ENCODE peak calls at places on chromosomes 4 and X, in six cellular contexts. One of them, this sample, is unnamed.

GRCh38 chr4:13386405-13387107 is 97.6 kb downstream of the RAB28 start:
- DNase-seq in ovary: no peak
- DNase-seq in DND-41: no peak
- DNase-seq in left lung: no peak
- DNase-seq in endodermal cell: no peak
- DNase-seq in neural crest cell: no peak
- DNase-seq in this sample: no peak

GRCh38 chrX:56576721-56577120 is 13.3 kb downstream of the UBQLN2 start:
- DNase-seq in ovary: no peak
- DNase-seq in DND-41: no peak
- DNase-seq in left lung: no peak
- DNase-seq in endodermal cell: no peak
- DNase-seq in neural crest cell: no peak
- DNase-seq in this sample: no peak

GRCh38 chr4:169407217-169407845 is 136.6 kb upstream of the SH3RF1 start:
- DNase-seq in ovary: no peak
- DNase-seq in DND-41: no peak
- DNase-seq in left lung: no peak
- DNase-seq in endodermal cell: peak; percentile 46
- DNase-seq in neural crest cell: no peak
- DNase-seq in this sample: no peak

GRCh38 chrX:17939724-17940123 is 78.6 kb upstream of the RAI2 start:
- DNase-seq in ovary: no peak
- DNase-seq in DND-41: no peak
- DNase-seq in left lung: no peak
- DNase-seq in endodermal cell: peak; percentile 50
- DNase-seq in neural crest cell: no peak
- DNase-seq in this sample: peak; percentile 8

GRCh38 chr4:136864580-136865185 is 667.6 kb downstream of the PCDH18 start:
- DNase-seq in ovary: no peak
- DNase-seq in DND-41: peak; percentile 59
- DNase-seq in left lung: no peak
- DNase-seq in endodermal cell: peak; percentile 52
- DNase-seq in neural crest cell: peak; percentile 51
- DNase-seq in this sample: peak; percentile 85

GRCh38 chr4:19492611-19493010 is 759.1 kb upstream of the SLIT2 start:
- DNase-seq in ovary: no peak
- DNase-seq in DND-41: no peak
- DNase-seq in left lung: no peak
- DNase-seq in endodermal cell: no peak
- DNase-seq in neural crest cell: no peak
- DNase-seq in this sample: no peak

GRCh38 chr4:2058264-2059033 is 678 bp upstream of the NAT8L start:
- DNase-seq in ovary: no peak
- DNase-seq in DND-41: no peak
- DNase-seq in left lung: peak; percentile 72
- DNase-seq in endodermal cell: peak; percentile 71
- DNase-seq in neural crest cell: peak; percentile 28
- DNase-seq in this sample: no peak

GRCh38 chr4:109051054-109051453 is 251.4 kb downstream of the COL25A1 start:
- DNase-seq in ovary: no peak
- DNase-seq in DND-41: no peak
- DNase-seq in left lung: no peak
- DNase-seq in endodermal cell: no peak
- DNase-seq in neural crest cell: no peak
- DNase-seq in this sample: no peak

GRCh38 chr4:17717301-17717700 is 64.1 kb downstream of the FAM184B start:
- DNase-seq in ovary: no peak
- DNase-seq in DND-41: no peak
- DNase-seq in left lung: no peak
- DNase-seq in endodermal cell: no peak
- DNase-seq in neural crest cell: no peak
- DNase-seq in this sample: no peak

GRCh38 chr4:3707423-3708102 is 58.6 kb upstream of the ADRA2C start:
- DNase-seq in ovary: peak; percentile 5
- DNase-seq in DND-41: no peak
- DNase-seq in left lung: peak; percentile 50
- DNase-seq in endodermal cell: no peak
- DNase-seq in neural crest cell: no peak
- DNase-seq in this sample: no peak

GRCh38 chr4:39621582-39621981 is 17.1 kb downstream of the SMIM14 start:
- DNase-seq in ovary: peak; percentile 74
- DNase-seq in DND-41: no peak
- DNase-seq in left lung: no peak
- DNase-seq in endodermal cell: peak; percentile 79
- DNase-seq in neural crest cell: no peak
- DNase-seq in this sample: peak; percentile 81

GRCh38 chrX:39309721-39310152 is 508.5 kb downstream of the MID1IP1 start:
- DNase-seq in ovary: peak; percentile 37
- DNase-seq in DND-41: peak; percentile 62
- DNase-seq in left lung: no peak
- DNase-seq in endodermal cell: no peak
- DNase-seq in neural crest cell: no peak
- DNase-seq in this sample: no peak

GRCh38 chr4:103786014-103786413 is 66.2 kb upstream of the TACR3 start:
- DNase-seq in ovary: no peak
- DNase-seq in DND-41: no peak
- DNase-seq in left lung: no peak
- DNase-seq in endodermal cell: peak; percentile 68
- DNase-seq in neural crest cell: no peak
- DNase-seq in this sample: peak; percentile 64
- TF ChIP-seq CTCF in ovary: no peak
- TF ChIP-seq CTCF in DND-41: peak; percentile 64
- TF ChIP-seq CTCF in left lung: no peak
- TF ChIP-seq CTCF in endodermal cell: peak; percentile 86
- TF ChIP-seq CTCF in neural crest cell: peak; percentile 64
- TF ChIP-seq CTCF in this sample: peak; percentile 58

DNA sequence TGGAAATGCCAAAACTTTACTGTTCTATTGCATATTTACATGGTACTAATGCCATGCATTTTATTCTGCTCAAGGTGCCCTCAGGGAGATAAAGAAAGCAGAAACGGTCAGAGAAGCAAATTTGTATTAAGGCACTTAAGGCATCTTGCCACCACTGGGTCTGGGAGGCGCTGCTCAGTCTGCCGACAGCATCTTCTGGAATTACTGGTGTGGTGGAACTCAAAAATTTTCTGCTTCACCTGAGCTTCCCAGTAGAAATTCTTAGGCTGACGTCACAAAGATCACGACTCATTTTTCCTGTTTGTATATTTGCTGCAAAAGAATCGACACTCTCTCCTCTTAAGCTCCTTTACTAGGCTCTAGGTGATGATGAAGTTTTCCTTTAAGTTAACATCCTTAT is 3.0 kb downstream of the RASSF6 start:
- DNase-seq in ovary: no peak
- DNase-seq in DND-41: no peak
- DNase-seq in left lung: no peak
- DNase-seq in endodermal cell: no peak
- DNase-seq in neural crest cell: no peak
- DNase-seq in this sample: no peak
- TF ChIP-seq CTCF in ovary: no peak
- TF ChIP-seq CTCF in DND-41: no peak
- TF ChIP-seq CTCF in left lung: no peak
- TF ChIP-seq CTCF in endodermal cell: no peak
- TF ChIP-seq CTCF in neural crest cell: no peak
- TF ChIP-seq CTCF in this sample: no peak

GRCh38 chr4:128345650-128346049 is 58.0 kb upstream of the PGRMC2 start:
- DNase-seq in ovary: no peak
- DNase-seq in DND-41: no peak
- DNase-seq in left lung: no peak
- DNase-seq in endodermal cell: no peak
- DNase-seq in neural crest cell: no peak
- DNase-seq in this sample: no peak

GRCh38 chr4:128337863-128338262 is 50.2 kb upstream of the PGRMC2 start:
- DNase-seq in ovary: no peak
- DNase-seq in DND-41: no peak
- DNase-seq in left lung: no peak
- DNase-seq in endodermal cell: no peak
- DNase-seq in neural crest cell: no peak
- DNase-seq in this sample: no peak

GRCh38 chr4:128342762-128343161 is 55.1 kb upstream of the PGRMC2 start:
- DNase-seq in ovary: no peak
- DNase-seq in DND-41: no peak
- DNase-seq in left lung: no peak
- DNase-seq in endodermal cell: no peak
- DNase-seq in neural crest cell: no peak
- DNase-seq in this sample: no peak

GRCh38 chr4:128338634-128339355 is 51.2 kb upstream of the PGRMC2 start:
- DNase-seq in ovary: no peak
- DNase-seq in DND-41: no peak
- DNase-seq in left lung: no peak
- DNase-seq in endodermal cell: no peak
- DNase-seq in neural crest cell: no peak
- DNase-seq in this sample: peak; percentile 38

GRCh38 chr4:128341634-128342033 is 54.0 kb upstream of the PGRMC2 start:
- DNase-seq in ovary: no peak
- DNase-seq in DND-41: no peak
- DNase-seq in left lung: no peak
- DNase-seq in endodermal cell: no peak
- DNase-seq in neural crest cell: no peak
- DNase-seq in this sample: no peak
- TF ChIP-seq CTCF in ovary: no peak
- TF ChIP-seq CTCF in DND-41: no peak
- TF ChIP-seq CTCF in left lung: no peak
- TF ChIP-seq CTCF in endodermal cell: peak; percentile 66
- TF ChIP-seq CTCF in neural crest cell: no peak
- TF ChIP-seq CTCF in this sample: no peak

DNA sequence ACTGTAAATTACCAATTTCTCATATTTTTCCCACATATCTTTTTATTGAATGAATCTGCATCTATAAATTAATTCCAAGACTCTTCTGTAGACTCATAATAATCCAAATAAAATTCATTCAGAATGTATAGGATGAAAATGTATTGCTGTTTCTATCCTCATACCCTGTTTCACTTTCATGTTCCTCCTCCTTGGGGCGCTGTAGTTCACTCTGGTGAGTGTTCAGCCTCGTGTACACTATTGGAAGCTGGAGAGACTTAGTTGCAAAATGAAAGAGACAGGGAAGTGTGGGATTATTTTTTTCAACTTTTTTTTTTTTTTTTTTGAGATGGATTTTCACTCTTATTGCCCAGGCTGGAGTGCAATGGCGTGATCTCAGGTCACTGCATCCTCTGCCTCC is 296.1 kb downstream of the TLL1 start:
- DNase-seq in ovary: no peak
- DNase-seq in DND-41: no peak
- DNase-seq in left lung: no peak
- DNase-seq in endodermal cell: peak; percentile 71
- DNase-seq in neural crest cell: peak; percentile 4
- DNase-seq in this sample: peak; percentile 50
- TF ChIP-seq CTCF in ovary: no peak
- TF ChIP-seq CTCF in DND-41: peak; percentile 26
- TF ChIP-seq CTCF in left lung: no peak
- TF ChIP-seq CTCF in endodermal cell: peak; percentile 79
- TF ChIP-seq CTCF in neural crest cell: peak; percentile 49
- TF ChIP-seq CTCF in this sample: peak; percentile 10

DNA sequence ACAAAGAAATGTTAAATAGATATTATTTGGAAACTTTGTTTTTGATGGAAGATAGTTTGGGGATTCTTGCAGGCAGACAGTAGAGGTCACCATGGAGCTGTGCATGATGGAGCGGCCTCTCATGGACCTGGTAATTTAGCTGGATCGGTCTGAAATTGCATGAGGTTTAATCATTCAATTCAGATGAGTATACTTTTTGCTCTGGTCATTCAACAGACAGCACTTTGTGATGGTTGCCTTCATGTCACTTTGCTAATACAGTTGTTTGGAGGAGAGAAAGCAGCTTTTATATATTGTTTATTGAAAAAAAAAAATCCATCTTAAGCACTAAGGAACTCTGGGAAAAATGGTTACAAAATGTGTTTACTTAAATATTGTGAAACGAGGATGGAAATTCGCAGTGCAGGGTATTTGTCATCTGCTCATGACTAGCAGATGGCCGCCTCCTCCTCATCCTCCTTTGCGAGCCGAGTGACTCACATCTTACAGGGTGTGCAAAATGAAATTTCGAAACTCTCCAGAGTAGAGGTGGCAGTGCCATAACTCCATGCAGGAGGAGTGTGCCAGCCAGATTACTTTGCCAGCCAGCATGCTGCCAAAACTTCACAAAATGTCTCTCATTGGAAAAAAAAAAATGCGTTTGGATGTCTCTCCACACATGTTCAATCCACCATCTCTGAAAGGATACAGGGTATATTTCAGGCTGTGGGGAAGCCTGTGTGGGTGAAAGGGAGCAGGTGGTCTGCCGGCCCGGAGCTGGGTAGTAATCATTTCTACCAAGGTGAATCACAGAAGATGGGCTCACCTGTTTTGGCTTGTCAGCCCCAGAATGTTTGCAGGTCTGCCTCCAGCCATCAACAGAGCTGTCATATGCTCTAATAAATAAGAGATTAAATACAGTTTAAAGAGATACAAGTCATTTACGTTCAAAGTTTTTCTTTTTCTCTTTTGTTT is 314.9 kb upstream of the DIPK2B start:
- DNase-seq in ovary: peak; percentile 54
- DNase-seq in DND-41: peak; percentile 43
- DNase-seq in left lung: no peak
- DNase-seq in endodermal cell: peak; percentile 58
- DNase-seq in neural crest cell: no peak
- DNase-seq in this sample: peak; percentile 98
- TF ChIP-seq CTCF in ovary: no peak
- TF ChIP-seq CTCF in DND-41: peak; percentile 60
- TF ChIP-seq CTCF in left lung: no peak
- TF ChIP-seq CTCF in endodermal cell: peak; percentile 72
- TF ChIP-seq CTCF in neural crest cell: peak; percentile 63
- TF ChIP-seq CTCF in this sample: peak; percentile 70

GRCh38 chr4:119087121-119087520 is 48.5 kb upstream of the MYOZ2 start:
- DNase-seq in ovary: no peak
- DNase-seq in DND-41: no peak
- DNase-seq in left lung: no peak
- DNase-seq in endodermal cell: no peak
- DNase-seq in neural crest cell: no peak
- DNase-seq in this sample: no peak
- TF ChIP-seq CTCF in ovary: no peak
- TF ChIP-seq CTCF in DND-41: no peak
- TF ChIP-seq CTCF in left lung: no peak
- TF ChIP-seq CTCF in endodermal cell: no peak
- TF ChIP-seq CTCF in neural crest cell: no peak
- TF ChIP-seq CTCF in this sample: no peak

DNA sequence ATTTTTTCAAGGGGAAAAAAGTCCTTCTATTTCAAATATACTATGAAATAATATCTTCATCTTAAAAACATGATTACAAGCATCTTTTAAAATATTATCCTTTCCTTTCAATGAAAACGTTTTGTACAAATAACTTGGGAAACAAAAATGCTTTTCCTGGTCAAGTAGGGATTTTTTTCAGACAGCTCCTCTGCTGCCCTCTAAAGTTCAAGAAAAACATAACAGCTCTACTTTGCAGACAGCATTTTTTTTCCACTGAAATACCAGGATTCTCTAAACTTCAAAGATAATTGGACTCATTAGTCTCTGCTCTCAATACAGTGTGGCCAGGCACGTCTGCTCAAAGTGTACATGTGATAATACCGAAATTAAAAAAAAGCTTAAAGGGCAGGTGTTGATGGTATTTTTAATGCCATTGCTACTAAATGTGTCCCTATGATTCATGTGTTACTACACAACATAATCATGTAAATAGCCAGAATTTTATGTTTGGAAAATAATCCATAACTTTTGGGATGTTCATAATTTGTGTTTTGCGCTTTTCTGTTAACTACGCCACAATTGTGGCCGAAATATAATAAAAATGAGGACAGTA is 479.0 kb downstream of the KCNIP4 start:
- DNase-seq in ovary: no peak
- DNase-seq in DND-41: no peak
- DNase-seq in left lung: no peak
- DNase-seq in endodermal cell: no peak
- DNase-seq in neural crest cell: no peak
- DNase-seq in this sample: peak; percentile 47
- TF ChIP-seq CTCF in ovary: no peak
- TF ChIP-seq CTCF in DND-41: peak; percentile 53
- TF ChIP-seq CTCF in left lung: no peak
- TF ChIP-seq CTCF in endodermal cell: peak; percentile 81
- TF ChIP-seq CTCF in neural crest cell: peak; percentile 80
- TF ChIP-seq CTCF in this sample: peak; percentile 63